ENCODE peak calls at places on chromosome 5, in nine cellular contexts. K, W, I, T, B, C, O, H and J are unnamed samples.

GRCh38 chr5:149210968-149211495 is 60.6 kb upstream of the AFAP1L1 start:
- DNase-seq in C (no peak), W (no peak), H (no peak), K (no peak), B (no peak), I (no peak), O (no peak), T (no peak), J (no peak)

GRCh38 chr5:120413706-120414105 is 50.4 kb upstream of the PRR16 start:
- DNase-seq in B (no peak), I (no peak), C (no peak), O (no peak), W (no peak), K (no peak), H (no peak), T (no peak), J (no peak)

GRCh38 chr5:135437796-135438560 is 9.2 kb downstream of the DCANP1 start:
- DNase-seq in K (peak; percentile 90), H (peak; percentile 34), B (peak; percentile 74), W (peak; percentile 94), I (no peak), T (no peak), C (no peak), O (no peak), J (peak; percentile 67)

GRCh38 chr5:35974570-35974969 is 16.6 kb downstream of the UGT3A1 start:
- DNase-seq in W (no peak), C (no peak), H (no peak), K (no peak), O (no peak), I (no peak), T (no peak), B (no peak), J (no peak)

GRCh38 chr5:55534436-55535198 is at the start of gene PLPP1:
- DNase-seq in T (peak; percentile 98), W (peak; percentile 91), O (peak; percentile 98), C (peak; percentile 94), B (peak; percentile 93), K (peak; percentile 97), H (peak; percentile 65), I (peak; percentile 38), J (peak; percentile 94)

GRCh38 chr5:81626524-81626923 is 124.4 kb downstream of the SSBP2 start:
- DNase-seq in T (peak; percentile 14), O (no peak), I (no peak), H (peak; percentile 32), C (no peak), W (no peak), B (no peak), K (no peak), J (no peak)

GRCh38 chr5:149537374-149537959 is 13.8 kb downstream of the CSNK1A1 start:
- DNase-seq in W (no peak), T (no peak), C (no peak), O (no peak), H (no peak), K (no peak), I (no peak), B (no peak), J (no peak)

GRCh38 chr5:135215617-135215995 is 181.6 kb upstream of the PITX1 start:
- DNase-seq in B (no peak), C (peak; percentile 27), H (no peak), T (no peak), W (peak; percentile 17), O (no peak), I (no peak), K (no peak), J (no peak)

GRCh38 chr5:1196562-1196961 is 4.8 kb upstream of the SLC6A19 start:
- DNase-seq in T (no peak), C (no peak), O (no peak), B (no peak), I (no peak), W (no peak), H (no peak), K (no peak), J (no peak)

GRCh38 chr5:6158974-6159863 is 219.1 kb downstream of the MED10 start:
- DNase-seq in O (no peak), K (no peak), H (peak; percentile 12), I (no peak), C (no peak), T (no peak), B (no peak), W (no peak), J (no peak)

GRCh38 chr5:95963650-95964410 is 2.2 kb upstream of the ELL2 start:
- DNase-seq in C (no peak), T (no peak), I (no peak), K (no peak), W (no peak), O (no peak), H (no peak), B (no peak), J (no peak)

GRCh38 chr5:2688586-2688985 is 62.9 kb downstream of the IRX2 start:
- DNase-seq in K (peak; percentile 22), C (no peak), H (no peak), I (no peak), T (no peak), W (no peak), O (no peak), B (no peak), J (no peak)

GRCh38 chr5:146624179-146624578 is 108.2 kb upstream of the GPR151 start:
- DNase-seq in I (no peak), T (no peak), K (no peak), C (no peak), B (no peak), W (no peak), H (no peak), O (no peak), J (no peak)

GRCh38 chr5:74266836-74267235 is 373.7 kb downstream of the ENC1 start:
- DNase-seq in W (no peak), T (no peak), O (no peak), B (no peak), K (no peak), C (no peak), H (no peak), I (no peak), J (no peak)

GRCh38 chr5:180866296-180866695 is 5.2 kb upstream of the ZFP62 start:
- DNase-seq in K (no peak), O (no peak), C (no peak), H (no peak), I (no peak), T (no peak), W (no peak), B (no peak), J (no peak)

GRCh38 chr5:143887901-143888648 is 76.1 kb downstream of the HMHB1 start:
- DNase-seq in I (no peak), B (no peak), K (no peak), O (no peak), W (no peak), C (no peak), H (no peak), T (no peak), J (no peak)

GRCh38 chr5:43039468-43040286 is 442 bp downstream of the ANXA2R start:
- DNase-seq in T (peak; percentile 40), C (peak; percentile 85), H (peak; percentile 50), I (no peak), O (peak; percentile 30), W (peak; percentile 51), K (peak; percentile 86), B (peak; percentile 79), J (peak; percentile 68)

GRCh38 chr5:174599992-174600391 is 124.4 kb upstream of the MSX2 start:
- DNase-seq in H (no peak), B (peak; percentile 49), W (peak; percentile 39), K (no peak), I (no peak), T (no peak), O (no peak), C (no peak), J (no peak)

GRCh38 chr5:66969963-66970362 is 226.6 kb downstream of the CD180 start:
- DNase-seq in T (no peak), W (no peak), H (no peak), B (no peak), K (no peak), C (no peak), I (no peak), O (no peak), J (no peak)

GRCh38 chr5:143887302-143887638 is 75.3 kb downstream of the HMHB1 start:
- DNase-seq in B (peak; percentile 38), H (no peak), O (no peak), W (no peak), K (no peak), C (no peak), I (no peak), T (peak; percentile 63), J (no peak)

GRCh38 chr5:81687292-81687691 is 63.6 kb downstream of the SSBP2 start:
- DNase-seq in W (no peak), H (no peak), B (no peak), T (no peak), I (no peak), O (no peak), C (no peak), K (no peak), J (no peak)

GRCh38 chr5:116585227-116585626 is 10.6 kb upstream of the SEMA6A start:
- DNase-seq in C (no peak), H (no peak), T (no peak), K (no peak), O (no peak), B (no peak), W (no peak), I (no peak), J (no peak)

GRCh38 chr5:140671472-140672210 is 1.7 kb downstream of the DND1 start:
- DNase-seq in O (no peak), W (no peak), H (no peak), I (no peak), C (no peak), B (no peak), T (no peak), K (no peak), J (peak; percentile 14)
- TF ChIP-seq POLR2AphosphoS5 in O (no peak), W (no peak), H (no peak), I (no peak), C (no peak), B (no peak), T (no peak), K (no peak), J (no peak)

GRCh38 chr5:103178167-103178566 is 58.1 kb downstream of the PPIP5K2 start:
- DNase-seq in T (peak; percentile 0), W (no peak), O (no peak), C (no peak), H (no peak), K (no peak), I (no peak), B (no peak), J (no peak)
- TF ChIP-seq EP300 in T (no peak), W (no peak), O (no peak), C (no peak), H (no peak), K (no peak), I (no peak), B (no peak), J (no peak)

GRCh38 chr5:29984153-29984534 is 1209.3 kb upstream of the CDH6 start:
- DNase-seq in C (no peak), K (no peak), W (no peak), B (no peak), T (no peak), O (peak; percentile 17), I (no peak), H (no peak), J (no peak)
- TF ChIP-seq POLR2AphosphoS5 in C (no peak), K (no peak), W (no peak), B (no peak), T (no peak), O (no peak), I (no peak), H (no peak), J (no peak)

DNA sequence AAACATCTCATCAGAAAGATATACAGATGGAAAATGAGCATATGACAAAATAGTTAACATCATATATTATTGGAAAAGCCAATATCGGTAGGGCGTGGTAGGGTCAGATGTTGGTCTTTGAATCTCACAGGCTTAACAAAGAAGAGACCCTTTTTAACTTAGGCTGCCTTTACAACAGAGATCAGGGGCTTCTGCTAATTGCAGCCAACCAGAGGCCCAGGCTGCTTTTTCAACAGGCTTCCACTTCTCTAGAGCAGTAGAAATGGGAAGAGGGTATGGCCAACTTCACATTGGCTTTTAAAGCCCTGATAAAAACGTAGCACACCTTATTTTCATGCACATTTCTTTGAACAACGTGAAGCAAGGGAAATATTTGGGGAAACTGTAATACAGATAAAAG is 764.3 kb upstream of the CTNND2 start:
- DNase-seq in O (no peak), C (no peak), I (no peak), T (no peak), W (no peak), B (no peak), H (no peak), K (no peak), J (no peak)
- TF ChIP-seq EP300 in O (no peak), C (no peak), I (no peak), T (no peak), W (no peak), B (no peak), H (no peak), K (no peak), J (no peak)